ENCODE peak calls at places on chromosomes 13 and 19, in six cellular contexts. I, E, G, W, L and B are unnamed samples.

GRCh38 chr13:101139076-101139475 is 277.2 kb downstream of the NALCN start:
- DNase-seq in I (no peak), E (no peak), G (no peak), W (no peak), L (no peak), B (no peak)

GRCh38 chr19:1106841-1107654 is 3.3 kb downstream of the GPX4 start:
- DNase-seq in I (peak; percentile 67), E (no peak), G (no peak), W (no peak), L (no peak), B (no peak)

GRCh38 chr13:43822969-43823368 is 36.2 kb upstream of the ENOX1 start:
- DNase-seq in I (no peak), E (no peak), G (no peak), W (no peak), L (no peak), B (no peak)

GRCh38 chr19:40398417-40399056 is 8.6 kb upstream of the HIPK4 start:
- DNase-seq in I (no peak), E (peak; percentile 46), G (no peak), W (no peak), L (no peak), B (no peak)

GRCh38 chr13:31431722-31432137 is 232.0 kb downstream of the B3GLCT start:
- DNase-seq in I (peak; percentile 77), E (peak; percentile 73), G (no peak), W (peak; percentile 6), L (peak; percentile 67), B (no peak)

GRCh38 chr13:84358601-84359000 is 476.3 kb upstream of the SLITRK1 start:
- DNase-seq in I (no peak), E (no peak), G (no peak), W (no peak), L (no peak), B (no peak)

GRCh38 chr13:101424381-101425155 is 8.3 kb upstream of the NALCN start:
- DNase-seq in I (no peak), E (no peak), G (no peak), W (no peak), L (no peak), B (no peak)

GRCh38 chr13:49444517-49445395 is 682 bp downstream of the SETDB2 start:
- DNase-seq in I (peak; percentile 52), E (no peak), G (peak; percentile 48), W (peak; percentile 42), L (no peak), B (peak; percentile 82)

GRCh38 chr19:45403781-45404556 is 900 bp downstream of the PPP1R13L start:
- DNase-seq in I (no peak), E (peak; percentile 60), G (no peak), W (peak; percentile 76), L (peak; percentile 37), B (no peak)

DNA sequence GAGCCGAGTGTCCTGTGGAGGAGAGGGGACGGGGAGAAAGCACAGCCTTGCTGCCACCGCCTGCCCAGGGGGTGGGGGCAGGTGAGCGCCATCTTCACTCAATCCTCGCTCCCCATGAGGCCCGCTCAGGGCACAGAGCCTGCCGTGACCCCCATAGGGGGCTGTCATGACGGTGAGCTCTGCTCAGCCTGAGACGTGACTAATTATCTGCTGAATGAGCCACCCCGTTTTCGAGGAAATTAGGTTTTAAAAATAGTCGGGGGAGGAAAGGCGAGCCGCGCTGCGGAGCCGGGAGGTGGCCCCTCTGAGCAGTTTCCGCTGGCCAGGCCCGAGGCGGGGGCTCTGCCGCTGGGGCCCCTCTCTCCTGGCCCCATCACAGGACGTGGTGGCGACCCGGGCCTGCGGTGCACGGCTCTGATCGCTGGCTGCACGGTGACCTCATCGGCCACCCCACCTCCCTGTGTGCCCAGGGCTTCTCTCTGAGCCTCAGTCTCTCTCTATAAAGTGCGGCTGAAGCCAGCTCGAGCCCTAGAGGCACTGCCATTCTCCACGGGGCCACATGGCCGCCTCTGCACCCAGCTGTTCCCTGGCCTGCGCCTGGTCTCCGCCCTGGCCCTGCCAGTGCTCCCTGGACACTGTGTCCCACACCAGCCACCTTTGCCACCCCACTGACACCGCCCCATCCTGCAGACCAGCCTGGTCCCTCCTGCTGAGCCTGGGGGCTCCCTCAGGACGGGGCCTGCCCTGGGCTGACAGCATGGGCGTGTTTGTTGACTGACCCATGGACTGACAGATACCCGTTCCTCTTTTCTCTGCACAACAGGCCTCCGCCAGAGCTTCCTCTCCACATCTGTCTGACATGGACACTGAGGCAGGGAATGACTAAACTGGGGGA is 28.3 kb downstream of the PIP5K1C start:
- DNase-seq in I (peak; percentile 25), E (no peak), G (no peak), W (no peak), L (peak; percentile 55), B (no peak)
- TF ChIP-seq CTCF in I (peak; percentile 13), E (no peak), G (no peak), W (no peak), L (peak; percentile 12), B (no peak)

GRCh38 chr19:28632357-28633076 is 580.4 kb downstream of the UQCRFS1 start:
- DNase-seq in I (no peak), E (no peak), G (no peak), W (peak; percentile 97), L (no peak), B (no peak)
- TF ChIP-seq CTCF in I (no peak), E (no peak), G (no peak), W (no peak), L (no peak), B (no peak)

GRCh38 chr19:9566729-9567128 is 17.6 kb downstream of the ZNF121 start:
- DNase-seq in I (no peak), E (no peak), G (no peak), W (no peak), L (no peak), B (no peak)
- TF ChIP-seq CTCF in I (no peak), E (no peak), G (no peak), W (peak; percentile 9), L (no peak), B (no peak)

GRCh38 chr13:42495256-42495655 is 78.7 kb upstream of the TNFSF11 start:
- DNase-seq in I (peak; percentile 67), E (no peak), G (no peak), W (no peak), L (no peak), B (no peak)

GRCh38 chr13:42495751-42496150 is 78.2 kb upstream of the TNFSF11 start:
- DNase-seq in I (no peak), E (no peak), G (no peak), W (no peak), L (no peak), B (no peak)

GRCh38 chr13:42497798-42498197 is 76.2 kb upstream of the TNFSF11 start:
- DNase-seq in I (peak; percentile 90), E (no peak), G (no peak), W (no peak), L (no peak), B (no peak)

GRCh38 chr13:42494157-42494556 is 79.8 kb upstream of the TNFSF11 start:
- DNase-seq in I (no peak), E (no peak), G (no peak), W (no peak), L (no peak), B (no peak)

DNA sequence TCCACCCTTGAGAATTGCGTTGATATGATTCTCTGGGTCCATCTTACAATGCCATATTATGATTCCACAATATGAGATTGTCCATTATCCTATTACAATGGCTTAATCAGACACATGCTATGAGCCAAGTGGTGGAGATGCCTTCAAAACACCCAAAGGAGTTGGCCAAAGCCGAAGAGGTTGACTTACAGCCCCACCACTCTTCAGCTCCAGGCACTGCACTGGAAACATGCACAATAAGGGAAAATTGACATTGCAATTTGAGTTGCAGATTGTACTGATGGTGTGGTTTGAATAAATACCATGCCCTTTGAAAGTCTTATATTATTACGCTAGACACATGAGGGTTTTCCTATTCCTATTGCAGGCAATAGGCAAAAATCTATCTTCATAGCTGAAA is 75.4 kb upstream of the TNFSF11 start:
- DNase-seq in I (peak; percentile 44), E (no peak), G (no peak), W (no peak), L (no peak), B (no peak)
- TF ChIP-seq CTCF in I (peak; percentile 43), E (no peak), G (no peak), W (no peak), L (no peak), B (no peak)

GRCh38 chr13:45417790-45418534 is at the start of gene SLC25A30:
- DNase-seq in I (peak; percentile 79), E (peak; percentile 91), G (peak; percentile 60), W (peak; percentile 70), L (peak; percentile 92), B (peak; percentile 85)
- TF ChIP-seq CTCF in I (no peak), E (no peak), G (no peak), W (no peak), L (no peak), B (no peak)

GRCh38 chr13:113862766-113863510 is 938 bp downstream of the GAS6 start:
- DNase-seq in I (peak; percentile 41), E (peak; percentile 54), G (no peak), W (peak; percentile 82), L (peak; percentile 59), B (no peak)
- TF ChIP-seq CTCF in I (peak; percentile 37), E (no peak), G (peak; percentile 17), W (peak; percentile 11), L (no peak), B (no peak)

DNA sequence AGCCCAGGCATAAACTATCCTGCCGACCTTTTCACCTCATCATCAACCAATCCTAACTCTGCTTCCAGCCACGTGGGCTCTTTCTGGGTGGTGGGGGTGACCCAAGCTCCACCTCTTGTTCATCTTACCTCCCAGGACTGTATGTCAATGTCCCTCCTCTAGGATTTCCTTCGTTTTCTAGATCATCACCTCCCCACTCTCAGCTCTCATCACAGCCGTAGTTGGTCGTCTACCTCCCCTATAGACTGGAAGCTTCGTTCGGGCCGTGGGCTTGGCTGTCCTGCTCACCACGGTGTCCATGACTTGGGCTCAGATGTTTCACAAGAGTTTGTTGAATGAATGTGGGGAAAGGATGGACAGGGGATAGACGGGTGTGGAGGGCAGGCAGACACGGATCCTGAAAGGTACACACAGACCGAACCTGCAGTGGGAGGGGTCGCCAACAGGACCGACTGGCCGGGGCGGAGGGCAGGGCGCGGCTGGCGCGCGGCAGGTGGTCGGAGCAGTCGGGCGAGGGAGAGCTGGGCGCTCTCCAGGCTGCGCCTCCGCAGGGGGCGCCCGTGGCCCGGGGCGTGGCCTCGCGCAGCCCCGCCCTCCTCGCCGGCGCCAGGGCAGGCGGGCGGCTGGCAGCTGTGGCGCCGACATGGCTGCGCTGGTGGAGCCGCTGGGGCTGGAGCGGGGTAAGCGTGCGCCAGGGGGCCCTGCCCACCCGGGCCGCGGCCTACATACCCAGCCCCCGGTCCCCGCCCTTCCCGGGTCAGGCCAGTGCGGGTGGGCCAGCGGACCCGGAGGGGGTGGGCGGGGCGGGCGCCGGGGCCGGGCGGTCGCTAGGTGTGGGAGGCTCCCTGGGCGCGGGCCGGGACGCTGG is at the start of gene LIN7B:
- DNase-seq in I (peak; percentile 46), E (peak; percentile 83), G (no peak), W (peak; percentile 76), L (peak; percentile 70), B (no peak)
- TF ChIP-seq CTCF in I (peak; percentile 32), E (peak; percentile 6), G (peak; percentile 11), W (peak; percentile 37), L (no peak), B (peak; percentile 76)

GRCh38 chr13:93227906-93228801 is 1.5 kb downstream of the GPC6 start:
- DNase-seq in I (peak; percentile 90), E (peak; percentile 82), G (no peak), W (peak; percentile 77), L (peak; percentile 51), B (no peak)
- TF ChIP-seq CTCF in I (peak; percentile 75), E (peak; percentile 65), G (peak; percentile 67), W (peak; percentile 29), L (no peak), B (no peak)